ENCODE peak calls at places on chromosomes 4 and X, in five cellular contexts. V is cardiac muscle cell, G is WERI-Rb-1, E is A549, R is right atrium auricular region. U is an unnamed sample.
A peak's percentile ranks its signal among the peaks of the same experiment; 100 is the strongest.

GRCh38 chrX:66408507-66408906 is 230.4 kb downstream of the EDA2R start:
- DNase-seq in V (no peak), G (no peak), E (peak; percentile 4), R (no peak), U (no peak)

GRCh38 chr4:149465941-149466340 is 349.7 kb downstream of the IQCM start:
- DNase-seq in V (no peak), G (no peak), E (peak; percentile 1), R (no peak), U (peak; percentile 59)

GRCh38 chr4:76420901-76421581 is at the start of gene CCDC158:
- DNase-seq in V (no peak), G (peak; percentile 9), E (no peak), R (no peak), U (no peak)

GRCh38 chr4:40254961-40255721 is 58.3 kb downstream of the RHOH start:
- DNase-seq in V (no peak), G (no peak), E (peak; percentile 76), R (no peak), U (peak; percentile 70)

GRCh38 chrX:101595739-101596419 is 21.9 kb downstream of the ARMCX6 start:
- DNase-seq in V (peak; percentile 65), G (peak; percentile 27), E (peak; percentile 72), R (no peak), U (peak; percentile 85)

GRCh38 chr4:184762100-184762499 is 28.2 kb upstream of the CENPU start:
- DNase-seq in V (no peak), G (no peak), E (no peak), R (no peak), U (no peak)

GRCh38 chr4:48329976-48330375 is 11.4 kb upstream of the SLAIN2 start:
- DNase-seq in V (no peak), G (no peak), E (peak; percentile 19), R (no peak), U (peak; percentile 91)

GRCh38 chrX:40449956-40450701 is 130.6 kb upstream of the ATP6AP2 start:
- DNase-seq in V (no peak), G (no peak), E (no peak), R (no peak), U (no peak)

GRCh38 chr4:51931461-51931860 is 88.5 kb downstream of the DCUN1D4 start:
- DNase-seq in V (no peak), G (no peak), E (no peak), R (no peak), U (no peak)
- H3K4me3 ChIP-seq in V (no peak overlapping the region), G (no peak overlapping the region), E (no peak overlapping the region), R (no peak overlapping the region), U (no peak overlapping the region)

GRCh38 chrX:14344172-14344940 is 185.0 kb upstream of the GLRA2 start:
- DNase-seq in V (no peak), G (no peak), E (no peak), R (no peak), U (no peak)
- TF ChIP-seq CTCF in V (no peak), G (peak; percentile 3), E (no peak), R (no peak), U (no peak)

DNA sequence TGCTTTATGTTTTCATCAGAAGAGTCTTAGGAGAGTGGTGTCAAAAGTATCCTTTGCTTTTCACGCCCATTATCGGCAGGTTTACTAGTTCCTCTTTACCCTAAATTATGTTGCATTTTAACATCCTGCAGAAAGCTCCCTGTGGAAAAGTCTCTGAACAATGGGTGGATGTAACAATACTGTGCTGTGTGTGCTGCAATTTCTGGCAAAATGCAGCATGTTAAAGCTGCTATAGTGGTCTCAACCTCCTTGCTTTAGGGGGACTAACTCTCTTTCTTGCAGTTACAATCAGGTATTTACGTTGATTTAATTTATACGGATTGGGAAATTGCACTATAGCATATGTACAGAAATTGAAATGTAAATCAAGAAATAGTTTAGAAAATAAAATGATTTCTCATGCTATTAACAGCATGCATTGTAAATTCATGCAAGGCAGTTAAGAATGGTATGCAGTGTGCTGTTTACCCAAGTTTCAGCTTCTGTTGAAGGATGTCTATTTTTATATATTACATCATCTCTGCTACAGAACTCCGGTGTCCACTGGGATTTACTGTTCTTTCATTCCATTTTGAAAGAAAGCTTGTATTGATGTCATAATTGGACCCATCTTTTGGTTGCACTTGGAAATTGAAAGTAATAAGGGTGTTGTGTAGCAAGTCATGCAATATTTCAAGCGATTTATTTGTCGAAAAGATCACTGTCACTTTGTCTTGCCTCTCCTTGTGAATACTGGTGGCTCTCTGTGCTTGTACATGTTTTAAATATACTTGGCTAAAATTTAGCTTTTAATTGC is 145.7 kb downstream of the RAPGEF2 start:
- DNase-seq in V (peak; percentile 53), G (no peak), E (peak; percentile 18), R (no peak), U (peak; percentile 94)
- H3K4me3 ChIP-seq in V (no peak overlapping the region), G (no peak overlapping the region), E (no peak overlapping the region), R (peak overlapping the region; percentile 29), U (peak overlapping the region; percentile 25)

GRCh38 chrX:151796576-151796975 is 62.0 kb downstream of the CNGA2 start:
- DNase-seq in V (no peak), G (no peak), E (no peak), R (peak; percentile 54), U (no peak)

GRCh38 chrX:151806967-151807540 is 72.5 kb downstream of the CNGA2 start:
- DNase-seq in V (no peak), G (no peak), E (no peak), R (peak; percentile 16), U (no peak)

GRCh38 chrX:151801980-151802379 is 67.4 kb downstream of the CNGA2 start:
- DNase-seq in V (no peak), G (peak; percentile 18), E (peak; percentile 30), R (peak; percentile 32), U (no peak)
- TF ChIP-seq CTCF in V (peak; percentile 17), G (peak; percentile 35), E (peak; percentile 17), R (no peak), U (peak; percentile 41)

GRCh38 chrX:45765281-45765680 is 564.6 kb upstream of the DIPK2B start:
- DNase-seq in V (no peak), G (no peak), E (no peak), R (no peak), U (no peak)
- H3K4me3 ChIP-seq in V (no peak overlapping the region), G (no peak overlapping the region), E (no peak overlapping the region), R (no peak overlapping the region), U (peak overlapping the region; percentile 41)

DNA sequence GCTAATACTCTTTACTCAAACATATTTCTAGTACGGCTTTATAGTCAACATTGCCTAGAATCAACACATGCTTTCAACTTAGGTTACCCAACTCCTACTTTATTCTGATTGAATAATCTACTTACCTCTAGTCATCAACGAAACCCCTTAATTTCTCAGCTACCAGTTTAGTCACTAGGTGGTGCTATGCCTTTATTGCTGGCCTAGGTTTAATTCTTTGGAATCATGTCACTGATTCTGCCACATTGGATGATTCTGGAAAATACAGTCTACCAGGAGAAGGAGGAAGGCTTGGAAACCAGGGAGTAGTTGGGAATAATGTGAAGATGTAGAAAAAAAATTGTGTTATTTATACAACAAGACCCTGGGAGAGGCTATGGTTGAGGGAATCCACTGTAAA is 167.7 kb downstream of the DCAF12L2 start:
- DNase-seq in V (peak; percentile 16), G (no peak), E (peak; percentile 2), R (no peak), U (peak; percentile 0)
- TF ChIP-seq CTCF in V (no peak), G (peak; percentile 27), E (peak; percentile 16), R (no peak), U (no peak)